ENCODE peak calls at places on chromosomes 16 and 17, in ten cellular contexts. One of them, this sample, is unnamed.

GRCh38 chr16:75263963-75264445 is 12.6 kb upstream of the BCAR1 start:
- DNase-seq in mammary epithelial cell: no peak
- DNase-seq in lung: no peak
- DNase-seq in fibroblast of lung: no peak
- DNase-seq in psoas muscle: peak; percentile 75
- DNase-seq in colonic mucosa: no peak
- DNase-seq in Peyer's patch: peak; percentile 76
- DNase-seq in body of pancreas: no peak
- DNase-seq in esophagus squamous epithelium: no peak
- DNase-seq in H9: no peak
- DNase-seq in this sample: no peak

GRCh38 chr16:14298374-14299122 is 227.4 kb downstream of the MRTFB start:
- DNase-seq in fibroblast of lung: no peak
- DNase-seq in H9: no peak
- DNase-seq in psoas muscle: no peak
- DNase-seq in colonic mucosa: no peak
- DNase-seq in body of pancreas: no peak
- DNase-seq in mammary epithelial cell: no peak
- DNase-seq in esophagus squamous epithelium: no peak
- DNase-seq in Peyer's patch: no peak
- DNase-seq in lung: no peak
- DNase-seq in this sample: no peak

GRCh38 chr16:17131351-17131750 is 339.4 kb downstream of the XYLT1 start:
- DNase-seq in esophagus squamous epithelium: no peak
- DNase-seq in Peyer's patch: no peak
- DNase-seq in mammary epithelial cell: no peak
- DNase-seq in psoas muscle: no peak
- DNase-seq in fibroblast of lung: no peak
- DNase-seq in body of pancreas: no peak
- DNase-seq in colonic mucosa: no peak
- DNase-seq in lung: no peak
- DNase-seq in H9: no peak
- DNase-seq in this sample: no peak

GRCh38 chr17:7192271-7192937 is 13.2 kb upstream of the ASGR1 start:
- DNase-seq in lung: no peak
- DNase-seq in body of pancreas: no peak
- DNase-seq in colonic mucosa: no peak
- DNase-seq in H9: peak; percentile 28
- DNase-seq in Peyer's patch: no peak
- DNase-seq in fibroblast of lung: no peak
- DNase-seq in mammary epithelial cell: no peak
- DNase-seq in esophagus squamous epithelium: no peak
- DNase-seq in psoas muscle: no peak
- DNase-seq in this sample: no peak

GRCh38 chr16:4505356-4506153 is 29.4 kb downstream of the HMOX2 start:
- DNase-seq in esophagus squamous epithelium: no peak
- DNase-seq in fibroblast of lung: no peak
- DNase-seq in colonic mucosa: no peak
- DNase-seq in psoas muscle: no peak
- DNase-seq in lung: peak; percentile 46
- DNase-seq in body of pancreas: no peak
- DNase-seq in H9: no peak
- DNase-seq in mammary epithelial cell: no peak
- DNase-seq in Peyer's patch: peak; percentile 93
- DNase-seq in this sample: no peak

GRCh38 chr17:29590261-29590978 is 972 bp upstream of the GIT1 start:
- DNase-seq in Peyer's patch: no peak
- DNase-seq in colonic mucosa: no peak
- DNase-seq in lung: no peak
- DNase-seq in esophagus squamous epithelium: no peak
- DNase-seq in H9: no peak
- DNase-seq in mammary epithelial cell: no peak
- DNase-seq in psoas muscle: peak; percentile 43
- DNase-seq in fibroblast of lung: peak; percentile 47
- DNase-seq in body of pancreas: no peak
- DNase-seq in this sample: no peak

GRCh38 chr16:24580665-24581064 is 41.3 kb downstream of the RBBP6 start:
- DNase-seq in H9: no peak
- DNase-seq in fibroblast of lung: peak; percentile 76
- DNase-seq in psoas muscle: no peak
- DNase-seq in lung: no peak
- DNase-seq in esophagus squamous epithelium: no peak
- DNase-seq in colonic mucosa: no peak
- DNase-seq in Peyer's patch: no peak
- DNase-seq in mammary epithelial cell: peak; percentile 6
- DNase-seq in body of pancreas: no peak
- DNase-seq in this sample: peak; percentile 15

GRCh38 chr16:82867425-82867824 is 240.7 kb downstream of the CDH13 start:
- DNase-seq in esophagus squamous epithelium: no peak
- DNase-seq in fibroblast of lung: peak; percentile 25
- DNase-seq in mammary epithelial cell: peak; percentile 23
- DNase-seq in lung: no peak
- DNase-seq in Peyer's patch: peak; percentile 55
- DNase-seq in psoas muscle: no peak
- DNase-seq in H9: no peak
- DNase-seq in body of pancreas: no peak
- DNase-seq in colonic mucosa: no peak
- DNase-seq in this sample: no peak

GRCh38 chr16:84362410-84362809 is 5.9 kb upstream of the ATP2C2 start:
- DNase-seq in body of pancreas: no peak
- DNase-seq in Peyer's patch: no peak
- DNase-seq in colonic mucosa: peak; percentile 63
- DNase-seq in fibroblast of lung: no peak
- DNase-seq in lung: no peak
- DNase-seq in psoas muscle: no peak
- DNase-seq in H9: peak; percentile 55
- DNase-seq in mammary epithelial cell: no peak
- DNase-seq in esophagus squamous epithelium: no peak
- DNase-seq in this sample: no peak

GRCh38 chr17:66076546-66077190 is 115.3 kb downstream of the CEP112 start:
- DNase-seq in colonic mucosa: no peak
- DNase-seq in psoas muscle: no peak
- DNase-seq in esophagus squamous epithelium: no peak
- DNase-seq in lung: no peak
- DNase-seq in Peyer's patch: no peak
- DNase-seq in body of pancreas: no peak
- DNase-seq in mammary epithelial cell: peak; percentile 48
- DNase-seq in H9: no peak
- DNase-seq in fibroblast of lung: no peak
- DNase-seq in this sample: no peak

GRCh38 chr17:80832888-80833583 is 158.6 kb upstream of the CHMP6 start:
- DNase-seq in lung: peak; percentile 86
- DNase-seq in mammary epithelial cell: peak; percentile 97
- DNase-seq in fibroblast of lung: peak; percentile 98
- DNase-seq in body of pancreas: peak; percentile 88
- DNase-seq in Peyer's patch: peak; percentile 90
- DNase-seq in colonic mucosa: peak; percentile 83
- DNase-seq in psoas muscle: peak; percentile 92
- DNase-seq in H9: peak; percentile 99
- DNase-seq in esophagus squamous epithelium: peak; percentile 45
- DNase-seq in this sample: peak; percentile 77

GRCh38 chr16:21554795-21555585 is 44.4 kb upstream of the METTL9 start:
- DNase-seq in fibroblast of lung: peak; percentile 71
- DNase-seq in body of pancreas: peak; percentile 85
- DNase-seq in psoas muscle: peak; percentile 91
- DNase-seq in H9: peak; percentile 96
- DNase-seq in Peyer's patch: peak; percentile 98
- DNase-seq in lung: peak; percentile 90
- DNase-seq in colonic mucosa: peak; percentile 86
- DNase-seq in mammary epithelial cell: peak; percentile 70
- DNase-seq in esophagus squamous epithelium: peak; percentile 82
- DNase-seq in this sample: peak; percentile 36

GRCh38 chr16:69564845-69565610 is 738 bp upstream of the NFAT5 start:
- DNase-seq in H9: no peak
- DNase-seq in psoas muscle: no peak
- DNase-seq in fibroblast of lung: peak; percentile 32
- DNase-seq in colonic mucosa: no peak
- DNase-seq in esophagus squamous epithelium: no peak
- DNase-seq in Peyer's patch: no peak
- DNase-seq in mammary epithelial cell: peak; percentile 16
- DNase-seq in body of pancreas: no peak
- DNase-seq in lung: no peak
- DNase-seq in this sample: no peak

GRCh38 chr17:72365857-72366415 is 245.1 kb downstream of the SOX9 start:
- DNase-seq in lung: no peak
- DNase-seq in mammary epithelial cell: no peak
- DNase-seq in fibroblast of lung: peak; percentile 57
- DNase-seq in body of pancreas: no peak
- DNase-seq in colonic mucosa: no peak
- DNase-seq in esophagus squamous epithelium: no peak
- DNase-seq in H9: no peak
- DNase-seq in psoas muscle: no peak
- DNase-seq in Peyer's patch: no peak
- DNase-seq in this sample: no peak

GRCh38 chr16:14378131-14378551 is 251.9 kb downstream of the PARN start:
- DNase-seq in Peyer's patch: no peak
- DNase-seq in mammary epithelial cell: peak; percentile 84
- DNase-seq in body of pancreas: no peak
- DNase-seq in psoas muscle: no peak
- DNase-seq in H9: no peak
- DNase-seq in colonic mucosa: no peak
- DNase-seq in lung: no peak
- DNase-seq in esophagus squamous epithelium: no peak
- DNase-seq in fibroblast of lung: peak; percentile 83
- DNase-seq in this sample: no peak

GRCh38 chr17:4514779-4515178 is 16.1 kb downstream of the SPNS2 start:
- DNase-seq in mammary epithelial cell: no peak
- DNase-seq in Peyer's patch: no peak
- DNase-seq in esophagus squamous epithelium: no peak
- DNase-seq in body of pancreas: no peak
- DNase-seq in lung: no peak
- DNase-seq in colonic mucosa: no peak
- DNase-seq in fibroblast of lung: no peak
- DNase-seq in psoas muscle: no peak
- DNase-seq in H9: no peak
- DNase-seq in this sample: no peak

GRCh38 chr17:82246365-82247174 is 17.7 kb downstream of the SLC16A3 start:
- DNase-seq in psoas muscle: peak; percentile 69
- DNase-seq in fibroblast of lung: peak; percentile 60
- DNase-seq in body of pancreas: no peak
- DNase-seq in colonic mucosa: no peak
- DNase-seq in esophagus squamous epithelium: no peak
- DNase-seq in lung: no peak
- DNase-seq in H9: no peak
- DNase-seq in mammary epithelial cell: peak; percentile 93
- DNase-seq in Peyer's patch: no peak
- DNase-seq in this sample: no peak

GRCh38 chr17:75392559-75392958 is 12.9 kb downstream of the GRB2 start:
- DNase-seq in fibroblast of lung: no peak
- DNase-seq in body of pancreas: no peak
- DNase-seq in esophagus squamous epithelium: no peak
- DNase-seq in lung: no peak
- DNase-seq in H9: no peak
- DNase-seq in mammary epithelial cell: no peak
- DNase-seq in psoas muscle: no peak
- DNase-seq in colonic mucosa: no peak
- DNase-seq in Peyer's patch: no peak
- DNase-seq in this sample: no peak

GRCh38 chr17:9225305-9226101 is 204.2 kb downstream of the NTN1 start:
- DNase-seq in H9: peak; percentile 88
- DNase-seq in Peyer's patch: no peak
- DNase-seq in colonic mucosa: no peak
- DNase-seq in mammary epithelial cell: no peak
- DNase-seq in lung: no peak
- DNase-seq in psoas muscle: no peak
- DNase-seq in fibroblast of lung: no peak
- DNase-seq in esophagus squamous epithelium: no peak
- DNase-seq in body of pancreas: no peak
- DNase-seq in this sample: no peak
- H3K27ac ChIP-seq in H9: no peak overlapping the region
- H3K27ac ChIP-seq in Peyer's patch: no peak overlapping the region
- H3K27ac ChIP-seq in colonic mucosa: no peak overlapping the region
- H3K27ac ChIP-seq in mammary epithelial cell: no peak overlapping the region
- H3K27ac ChIP-seq in lung: no peak overlapping the region
- H3K27ac ChIP-seq in psoas muscle: no peak overlapping the region
- H3K27ac ChIP-seq in fibroblast of lung: no peak overlapping the region
- H3K27ac ChIP-seq in esophagus squamous epithelium: peak overlapping the region; percentile 64
- H3K27ac ChIP-seq in body of pancreas: no peak overlapping the region
- H3K27ac ChIP-seq in this sample: no peak overlapping the region

GRCh38 chr17:1029912-1030656 is 33.2 kb downstream of the TIMM22 start:
- DNase-seq in lung: no peak
- DNase-seq in Peyer's patch: no peak
- DNase-seq in colonic mucosa: no peak
- DNase-seq in psoas muscle: no peak
- DNase-seq in fibroblast of lung: no peak
- DNase-seq in body of pancreas: no peak
- DNase-seq in esophagus squamous epithelium: no peak
- DNase-seq in mammary epithelial cell: no peak
- DNase-seq in H9: no peak
- DNase-seq in this sample: no peak
- H3K27ac ChIP-seq in lung: peak overlapping the region; percentile 3
- H3K27ac ChIP-seq in Peyer's patch: peak overlapping the region; percentile 69
- H3K27ac ChIP-seq in colonic mucosa: peak overlapping the region; percentile 22
- H3K27ac ChIP-seq in psoas muscle: peak overlapping the region; percentile 72
- H3K27ac ChIP-seq in fibroblast of lung: peak overlapping the region; percentile 74
- H3K27ac ChIP-seq in body of pancreas: no peak overlapping the region
- H3K27ac ChIP-seq in esophagus squamous epithelium: peak overlapping the region; percentile 67
- H3K27ac ChIP-seq in mammary epithelial cell: no peak overlapping the region
- H3K27ac ChIP-seq in H9: no peak overlapping the region
- H3K27ac ChIP-seq in this sample: no peak overlapping the region

DNA sequence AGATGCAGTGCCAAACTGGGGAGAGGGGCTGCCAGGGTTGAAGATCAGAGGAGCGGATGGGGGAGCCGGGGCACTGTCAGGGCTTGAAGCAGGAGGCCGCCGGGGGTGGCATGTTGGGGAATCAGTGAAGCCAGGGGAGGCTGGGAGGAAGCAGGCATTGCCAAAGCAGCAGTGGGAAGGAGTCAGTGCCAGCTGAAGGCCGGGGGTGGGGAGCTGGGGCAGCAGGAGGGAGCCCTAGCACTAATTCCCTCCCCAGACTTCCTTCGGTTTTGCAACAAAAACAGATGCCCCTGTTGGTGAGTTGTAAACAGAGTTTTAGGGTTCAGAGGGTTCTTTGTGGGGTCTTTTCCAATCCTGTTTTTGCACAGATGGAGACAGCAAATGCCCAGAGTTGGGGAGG is 10.9 kb upstream of the TAC4 start:
- DNase-seq in Peyer's patch: no peak
- DNase-seq in esophagus squamous epithelium: no peak
- DNase-seq in fibroblast of lung: no peak
- DNase-seq in psoas muscle: no peak
- DNase-seq in mammary epithelial cell: no peak
- DNase-seq in colonic mucosa: no peak
- DNase-seq in H9: no peak
- DNase-seq in body of pancreas: no peak
- DNase-seq in lung: no peak
- DNase-seq in this sample: no peak
- H3K27ac ChIP-seq in Peyer's patch: no peak overlapping the region
- H3K27ac ChIP-seq in esophagus squamous epithelium: no peak overlapping the region
- H3K27ac ChIP-seq in fibroblast of lung: no peak overlapping the region
- H3K27ac ChIP-seq in psoas muscle: no peak overlapping the region
- H3K27ac ChIP-seq in mammary epithelial cell: no peak overlapping the region
- H3K27ac ChIP-seq in colonic mucosa: no peak overlapping the region
- H3K27ac ChIP-seq in H9: no peak overlapping the region
- H3K27ac ChIP-seq in body of pancreas: no peak overlapping the region
- H3K27ac ChIP-seq in lung: no peak overlapping the region
- H3K27ac ChIP-seq in this sample: no peak overlapping the region

DNA sequence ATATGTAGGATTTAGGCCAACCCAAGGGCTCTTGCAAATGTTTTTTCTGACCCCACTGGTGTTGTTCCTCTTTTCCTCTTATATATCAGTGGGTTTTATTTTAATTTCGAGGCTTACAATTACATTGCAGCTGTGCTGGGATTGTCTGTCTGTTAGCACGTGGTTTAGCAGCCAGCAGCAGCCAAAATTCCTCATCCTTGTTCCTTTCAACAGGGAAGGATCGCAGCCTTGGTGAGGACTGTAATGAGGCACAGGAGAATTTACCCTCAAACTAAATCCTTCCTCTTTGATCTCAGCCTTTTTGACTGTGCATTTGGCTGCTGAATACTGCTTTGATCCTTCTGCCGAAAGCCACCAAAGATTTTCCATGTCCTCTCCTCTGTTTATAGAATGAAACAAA is 26.6 kb upstream of the CES5A start:
- DNase-seq in mammary epithelial cell: no peak
- DNase-seq in lung: no peak
- DNase-seq in psoas muscle: no peak
- DNase-seq in esophagus squamous epithelium: no peak
- DNase-seq in fibroblast of lung: no peak
- DNase-seq in H9: no peak
- DNase-seq in Peyer's patch: no peak
- DNase-seq in body of pancreas: no peak
- DNase-seq in colonic mucosa: no peak
- DNase-seq in this sample: no peak
- H3K27ac ChIP-seq in mammary epithelial cell: no peak overlapping the region
- H3K27ac ChIP-seq in lung: no peak overlapping the region
- H3K27ac ChIP-seq in psoas muscle: no peak overlapping the region
- H3K27ac ChIP-seq in esophagus squamous epithelium: no peak overlapping the region
- H3K27ac ChIP-seq in fibroblast of lung: no peak overlapping the region
- H3K27ac ChIP-seq in H9: no peak overlapping the region
- H3K27ac ChIP-seq in Peyer's patch: no peak overlapping the region
- H3K27ac ChIP-seq in body of pancreas: no peak overlapping the region
- H3K27ac ChIP-seq in colonic mucosa: no peak overlapping the region
- H3K27ac ChIP-seq in this sample: no peak overlapping the region

This sample was measured in Panc1.